ENCODE peak calls at places on chromosome 10, in five cellular contexts. One of them, this sample, is unnamed.

GRCh38 chr10:26491934-26492333 is 53.8 kb downstream of the APBB1IP start:
- DNase-seq in prostate gland: no peak
- DNase-seq in CD8-positive, alpha-beta T cell: no peak
- DNase-seq in cardiac muscle cell: no peak
- DNase-seq in B cell: no peak
- DNase-seq in this sample: no peak

GRCh38 chr10:31961675-31962074 is 33.0 kb upstream of the ARHGAP12 start:
- DNase-seq in CD8-positive, alpha-beta T cell: no peak
- DNase-seq in B cell: no peak
- DNase-seq in cardiac muscle cell: no peak
- DNase-seq in prostate gland: no peak
- DNase-seq in this sample: no peak

GRCh38 chr10:34523017-34523767 is 291.9 kb downstream of the PARD3 start:
- DNase-seq in cardiac muscle cell: no peak
- DNase-seq in B cell: no peak
- DNase-seq in CD8-positive, alpha-beta T cell: no peak
- DNase-seq in prostate gland: no peak
- DNase-seq in this sample: no peak

GRCh38 chr10:50385610-50386009 is 134.3 kb upstream of the ASAH2 start:
- DNase-seq in CD8-positive, alpha-beta T cell: no peak
- DNase-seq in B cell: no peak
- DNase-seq in prostate gland: peak
- DNase-seq in cardiac muscle cell: no peak
- DNase-seq in this sample: no peak

GRCh38 chr10:84159076-84159475 is 14.5 kb upstream of the GPR15LG start:
- DNase-seq in prostate gland: no peak
- DNase-seq in cardiac muscle cell: no peak
- DNase-seq in B cell: no peak
- DNase-seq in CD8-positive, alpha-beta T cell: no peak
- DNase-seq in this sample: no peak

GRCh38 chr10:132336064-132336746 is 4.2 kb downstream of the LRRC27 start:
- DNase-seq in CD8-positive, alpha-beta T cell: no peak
- DNase-seq in B cell: no peak
- DNase-seq in cardiac muscle cell: peak
- DNase-seq in prostate gland: no peak
- DNase-seq in this sample: no peak

GRCh38 chr10:111482621-111483216 is 405.9 kb downstream of the ADRA2A start:
- DNase-seq in prostate gland: no peak
- DNase-seq in cardiac muscle cell: no peak
- DNase-seq in CD8-positive, alpha-beta T cell: no peak
- DNase-seq in B cell: no peak
- DNase-seq in this sample: no peak

GRCh38 chr10:557792-558328 is 131.6 kb downstream of the DIP2C start:
- DNase-seq in cardiac muscle cell: no peak
- DNase-seq in B cell: peak
- DNase-seq in CD8-positive, alpha-beta T cell: no peak
- DNase-seq in prostate gland: no peak
- DNase-seq in this sample: no peak

GRCh38 chr10:112799038-112799437 is 151.0 kb upstream of the TCF7L2 start:
- DNase-seq in cardiac muscle cell: no peak
- DNase-seq in prostate gland: no peak
- DNase-seq in CD8-positive, alpha-beta T cell: no peak
- DNase-seq in B cell: no peak
- DNase-seq in this sample: no peak

GRCh38 chr10:112801748-112802147 is 148.3 kb upstream of the TCF7L2 start:
- DNase-seq in CD8-positive, alpha-beta T cell: no peak
- DNase-seq in cardiac muscle cell: no peak
- DNase-seq in prostate gland: no peak
- DNase-seq in B cell: no peak
- DNase-seq in this sample: no peak

GRCh38 chr10:112802411-112803060 is 147.5 kb upstream of the TCF7L2 start:
- DNase-seq in prostate gland: no peak
- DNase-seq in CD8-positive, alpha-beta T cell: no peak
- DNase-seq in cardiac muscle cell: no peak
- DNase-seq in B cell: no peak
- DNase-seq in this sample: no peak

GRCh38 chr10:112799726-112800510 is 150.1 kb upstream of the TCF7L2 start:
- DNase-seq in cardiac muscle cell: no peak
- DNase-seq in prostate gland: no peak
- DNase-seq in B cell: no peak
- DNase-seq in CD8-positive, alpha-beta T cell: no peak
- DNase-seq in this sample: no peak

GRCh38 chr10:112801004-112801403 is 149.0 kb upstream of the TCF7L2 start:
- DNase-seq in cardiac muscle cell: no peak
- DNase-seq in CD8-positive, alpha-beta T cell: no peak
- DNase-seq in B cell: no peak
- DNase-seq in prostate gland: no peak
- DNase-seq in this sample: no peak
- TF ChIP-seq CTCF in cardiac muscle cell: no peak
- TF ChIP-seq CTCF in CD8-positive, alpha-beta T cell: no peak
- TF ChIP-seq CTCF in B cell: no peak
- TF ChIP-seq CTCF in prostate gland: no peak
- TF ChIP-seq CTCF in this sample: no peak

GRCh38 chr10:130177250-130177649 is 41.1 kb downstream of the GLRX3 start:
- DNase-seq in prostate gland: no peak
- DNase-seq in CD8-positive, alpha-beta T cell: no peak
- DNase-seq in cardiac muscle cell: no peak
- DNase-seq in B cell: no peak
- DNase-seq in this sample: no peak

GRCh38 chr10:130181858-130182257 is 45.7 kb downstream of the GLRX3 start:
- DNase-seq in CD8-positive, alpha-beta T cell: no peak
- DNase-seq in B cell: no peak
- DNase-seq in prostate gland: no peak
- DNase-seq in cardiac muscle cell: no peak
- DNase-seq in this sample: no peak

GRCh38 chr10:130175074-130175473 is 38.9 kb downstream of the GLRX3 start:
- DNase-seq in CD8-positive, alpha-beta T cell: no peak
- DNase-seq in B cell: no peak
- DNase-seq in cardiac muscle cell: no peak
- DNase-seq in prostate gland: no peak
- DNase-seq in this sample: no peak

GRCh38 chr10:130174343-130174742 is 38.2 kb downstream of the GLRX3 start:
- DNase-seq in cardiac muscle cell: no peak
- DNase-seq in B cell: no peak
- DNase-seq in prostate gland: no peak
- DNase-seq in CD8-positive, alpha-beta T cell: no peak
- DNase-seq in this sample: no peak

DNA sequence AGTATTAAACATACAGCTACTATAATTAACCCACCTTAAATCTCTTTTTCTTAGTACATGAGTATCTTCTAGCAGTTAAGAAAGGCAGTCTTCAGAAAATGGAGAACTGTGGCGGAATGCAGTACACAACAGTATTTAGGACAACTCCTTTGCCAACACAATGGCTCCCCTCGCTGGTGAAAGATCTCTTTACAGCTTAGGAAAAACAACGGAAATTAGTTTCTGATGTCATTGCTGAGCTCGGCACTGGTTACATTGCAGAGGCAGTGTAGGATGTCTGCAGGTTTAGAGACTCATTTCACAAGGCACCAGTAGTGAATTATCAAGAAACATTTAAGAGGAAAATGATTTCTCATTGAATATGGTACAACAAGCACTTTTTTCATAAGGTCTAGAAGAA is 43.4 kb downstream of the GLRX3 start:
- DNase-seq in cardiac muscle cell: peak
- DNase-seq in B cell: no peak
- DNase-seq in CD8-positive, alpha-beta T cell: peak
- DNase-seq in prostate gland: no peak
- DNase-seq in this sample: no peak
- TF ChIP-seq CTCF in cardiac muscle cell: peak
- TF ChIP-seq CTCF in B cell: no peak
- TF ChIP-seq CTCF in CD8-positive, alpha-beta T cell: peak
- TF ChIP-seq CTCF in prostate gland: no peak
- TF ChIP-seq CTCF in this sample: peak

DNA sequence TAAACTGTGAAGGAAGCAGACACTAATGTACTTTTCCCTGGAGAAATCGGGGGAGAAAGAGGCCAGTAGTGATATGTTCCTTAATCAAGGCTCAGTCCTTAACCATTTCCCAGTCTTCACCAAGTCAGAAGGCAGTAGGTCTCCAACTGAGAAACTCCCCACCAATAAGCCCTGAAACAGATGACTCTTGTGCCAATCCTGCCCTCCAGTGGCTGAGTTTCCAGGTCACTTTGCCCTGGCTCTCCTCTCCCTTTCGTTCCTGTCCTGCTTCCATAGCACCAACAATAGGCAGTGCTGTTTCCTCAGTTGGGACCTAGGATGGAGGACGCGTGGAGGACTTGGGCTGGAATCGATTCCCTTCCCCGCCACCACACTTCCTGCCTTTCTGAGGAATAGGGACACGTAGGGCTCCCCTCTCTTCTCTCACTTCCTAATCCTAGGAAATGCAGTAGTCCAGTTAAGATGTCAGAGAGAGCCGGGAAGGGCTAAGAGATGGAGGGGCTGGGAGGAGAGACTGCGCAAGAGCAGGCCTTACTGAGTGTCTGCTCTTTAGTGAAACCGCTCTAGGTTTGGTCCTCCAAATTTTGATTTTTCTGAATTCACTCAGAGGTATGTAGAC is 23.4 kb downstream of the ATOH7 start:
- DNase-seq in B cell: no peak
- DNase-seq in cardiac muscle cell: peak
- DNase-seq in prostate gland: peak
- DNase-seq in CD8-positive, alpha-beta T cell: no peak
- DNase-seq in this sample: no peak
- TF ChIP-seq CTCF in B cell: no peak
- TF ChIP-seq CTCF in cardiac muscle cell: peak
- TF ChIP-seq CTCF in prostate gland: no peak
- TF ChIP-seq CTCF in CD8-positive, alpha-beta T cell: no peak
- TF ChIP-seq CTCF in this sample: no peak

GRCh38 chr10:78585952-78586351 is 482.8 kb upstream of the ZMIZ1 start:
- DNase-seq in prostate gland: no peak
- DNase-seq in CD8-positive, alpha-beta T cell: no peak
- DNase-seq in B cell: no peak
- DNase-seq in cardiac muscle cell: no peak
- DNase-seq in this sample: no peak

GRCh38 chr10:78582540-78582939 is 486.2 kb upstream of the ZMIZ1 start:
- DNase-seq in cardiac muscle cell: no peak
- DNase-seq in CD8-positive, alpha-beta T cell: no peak
- DNase-seq in B cell: no peak
- DNase-seq in prostate gland: no peak
- DNase-seq in this sample: no peak

GRCh38 chr10:78581133-78581694 is 487.6 kb upstream of the ZMIZ1 start:
- DNase-seq in B cell: peak
- DNase-seq in cardiac muscle cell: no peak
- DNase-seq in prostate gland: no peak
- DNase-seq in CD8-positive, alpha-beta T cell: no peak
- DNase-seq in this sample: no peak

GRCh38 chr10:78584266-78584665 is 484.5 kb upstream of the ZMIZ1 start:
- DNase-seq in CD8-positive, alpha-beta T cell: no peak
- DNase-seq in B cell: no peak
- DNase-seq in prostate gland: no peak
- DNase-seq in cardiac muscle cell: no peak
- DNase-seq in this sample: no peak

GRCh38 chr10:78584666-78585065 is 484.1 kb upstream of the ZMIZ1 start:
- DNase-seq in CD8-positive, alpha-beta T cell: no peak
- DNase-seq in cardiac muscle cell: no peak
- DNase-seq in B cell: no peak
- DNase-seq in prostate gland: no peak
- DNase-seq in this sample: no peak
- TF ChIP-seq CTCF in CD8-positive, alpha-beta T cell: no peak
- TF ChIP-seq CTCF in cardiac muscle cell: no peak
- TF ChIP-seq CTCF in B cell: no peak
- TF ChIP-seq CTCF in prostate gland: no peak
- TF ChIP-seq CTCF in this sample: no peak

GRCh38 chr10:8908013-8908412 is 853.5 kb downstream of the GATA3 start:
- DNase-seq in cardiac muscle cell: no peak
- DNase-seq in prostate gland: no peak
- DNase-seq in B cell: no peak
- DNase-seq in CD8-positive, alpha-beta T cell: no peak
- DNase-seq in this sample: no peak
- TF ChIP-seq CTCF in cardiac muscle cell: no peak
- TF ChIP-seq CTCF in prostate gland: no peak
- TF ChIP-seq CTCF in B cell: no peak
- TF ChIP-seq CTCF in CD8-positive, alpha-beta T cell: no peak
- TF ChIP-seq CTCF in this sample: no peak

GRCh38 chr10:28302012-28302667 is 724 bp downstream of the MPP7 start:
- DNase-seq in cardiac muscle cell: peak
- DNase-seq in prostate gland: peak
- DNase-seq in CD8-positive, alpha-beta T cell: no peak
- DNase-seq in B cell: peak
- DNase-seq in this sample: no peak

GRCh38 chr10:28304032-28304571 is 1.2 kb upstream of the MPP7 start:
- DNase-seq in cardiac muscle cell: no peak
- DNase-seq in B cell: no peak
- DNase-seq in CD8-positive, alpha-beta T cell: no peak
- DNase-seq in prostate gland: no peak
- DNase-seq in this sample: no peak

GRCh38 chr10:28302668-28303488 is at the start of gene MPP7:
- DNase-seq in B cell: peak
- DNase-seq in CD8-positive, alpha-beta T cell: peak
- DNase-seq in prostate gland: peak
- DNase-seq in cardiac muscle cell: peak
- DNase-seq in this sample: peak

GRCh38 chr10:28296023-28296422 is 6.8 kb downstream of the MPP7 start:
- DNase-seq in B cell: no peak
- DNase-seq in CD8-positive, alpha-beta T cell: no peak
- DNase-seq in prostate gland: no peak
- DNase-seq in cardiac muscle cell: no peak
- DNase-seq in this sample: no peak

DNA sequence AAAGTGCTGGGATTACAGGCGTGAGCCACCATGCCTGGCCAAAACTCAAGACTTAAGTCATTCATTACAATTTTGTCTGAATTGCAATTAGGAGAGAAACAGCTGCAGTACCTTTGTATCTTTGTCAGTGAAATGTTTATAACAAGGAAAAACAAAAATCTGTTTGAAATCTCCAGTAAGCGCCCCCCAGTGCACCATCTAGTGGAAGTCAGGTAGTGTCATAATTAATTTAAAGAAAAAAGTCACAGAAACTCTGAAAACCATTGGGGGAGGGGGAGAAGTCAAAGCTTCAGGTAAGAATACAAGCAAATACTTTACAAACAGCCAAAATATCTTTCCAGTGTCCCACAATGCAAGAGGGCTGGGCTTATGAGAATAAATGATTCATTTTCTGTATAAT is 2.8 kb downstream of the MPP7 start:
- DNase-seq in cardiac muscle cell: no peak
- DNase-seq in CD8-positive, alpha-beta T cell: peak
- DNase-seq in prostate gland: no peak
- DNase-seq in B cell: no peak
- DNase-seq in this sample: no peak
- TF ChIP-seq CTCF in cardiac muscle cell: no peak
- TF ChIP-seq CTCF in CD8-positive, alpha-beta T cell: peak
- TF ChIP-seq CTCF in prostate gland: no peak
- TF ChIP-seq CTCF in B cell: no peak
- TF ChIP-seq CTCF in this sample: no peak

DNA sequence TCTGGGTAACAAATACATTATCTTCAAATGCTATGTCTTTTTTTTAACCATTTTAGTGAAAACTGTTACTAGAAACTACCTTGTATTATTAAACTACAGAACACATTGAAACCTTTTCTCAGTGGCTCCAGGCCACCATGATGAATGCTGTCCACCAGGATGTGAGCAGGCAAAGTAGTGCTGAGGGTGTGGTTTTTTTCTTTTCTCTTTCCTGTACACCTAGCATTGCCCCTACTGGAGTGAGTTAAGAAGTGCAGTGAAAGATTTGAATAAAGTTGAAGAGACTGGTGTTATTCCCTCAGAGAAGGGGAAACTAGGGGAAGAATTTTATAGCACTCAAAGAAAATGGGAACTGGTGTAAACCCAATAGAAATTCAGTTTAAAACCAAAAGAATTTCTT is 120.0 kb upstream of the SAMD8 start:
- DNase-seq in B cell: no peak
- DNase-seq in cardiac muscle cell: peak
- DNase-seq in prostate gland: no peak
- DNase-seq in CD8-positive, alpha-beta T cell: no peak
- DNase-seq in this sample: no peak
- TF ChIP-seq CTCF in B cell: peak
- TF ChIP-seq CTCF in cardiac muscle cell: peak
- TF ChIP-seq CTCF in prostate gland: no peak
- TF ChIP-seq CTCF in CD8-positive, alpha-beta T cell: peak
- TF ChIP-seq CTCF in this sample: no peak